ENCODE peak calls at places on chromosomes 1 and 21, in five cellular contexts. F, Y, J, C and Z are unnamed samples.

GRCh38 chr1:183227963-183228649 is 42.0 kb downstream of the LAMC2 start:
- DNase-seq in F (peak), Y (peak), J (peak), C (no peak), Z (no peak)

GRCh38 chr21:41972511-41973205 is 18.8 kb upstream of the C2CD2 start:
- DNase-seq in F (no peak), Y (no peak), J (no peak), C (no peak), Z (no peak)

GRCh38 chr1:51264470-51264869 is 28.4 kb downstream of the RNF11 start:
- DNase-seq in F (no peak), Y (peak), J (peak), C (no peak), Z (no peak)

GRCh38 chr1:240739754-240740153 is 127.8 kb upstream of the GREM2 start:
- DNase-seq in F (no peak), Y (no peak), J (no peak), C (no peak), Z (no peak)

GRCh38 chr1:15883326-15883725 is 35.8 kb downstream of the SPEN start:
- DNase-seq in F (no peak), Y (no peak), J (no peak), C (no peak), Z (no peak)

GRCh38 chr1:2395245-2395644 is 3.6 kb downstream of the RER1 start:
- DNase-seq in F (no peak), Y (no peak), J (no peak), C (no peak), Z (no peak)

GRCh38 chr1:219416598-219417238 is 196.2 kb downstream of the ZC3H11B start:
- DNase-seq in F (peak), Y (peak), J (peak), C (peak), Z (no peak)

GRCh38 chr21:31576428-31576827 is 83.1 kb upstream of the SOD1 start:
- DNase-seq in F (no peak), Y (peak), J (no peak), C (no peak), Z (no peak)

GRCh38 chr1:5994713-5995621 is 2.7 kb upstream of the NPHP4 start:
- DNase-seq in F (peak), Y (no peak), J (peak), C (peak), Z (peak)

GRCh38 chr1:212512731-212513559 is 80.2 kb downstream of the NENF start:
- DNase-seq in F (no peak), Y (peak), J (peak), C (no peak), Z (no peak)

GRCh38 chr1:153929981-153930948 is 7.5 kb upstream of the GATAD2B start:
- DNase-seq in F (no peak), Y (no peak), J (no peak), C (no peak), Z (no peak)

GRCh38 chr1:21449906-21450305 is 10.0 kb downstream of the NBPF3 start:
- DNase-seq in F (no peak), Y (no peak), J (peak), C (no peak), Z (no peak)

GRCh38 chr1:216566809-216567208 is 143.6 kb upstream of the USH2A start:
- DNase-seq in F (no peak), Y (peak), J (peak), C (no peak), Z (no peak)

GRCh38 chr1:207312604-207312920 is 8.9 kb upstream of the CD55 start:
- DNase-seq in F (no peak), Y (no peak), J (no peak), C (no peak), Z (no peak)

GRCh38 chr1:221268295-221268694 is 389.1 kb downstream of the HLX start:
- DNase-seq in F (no peak), Y (peak), J (peak), C (no peak), Z (no peak)

GRCh38 chr1:38686306-38687255 is 173.0 kb downstream of the RRAGC start:
- DNase-seq in F (no peak), Y (no peak), J (no peak), C (no peak), Z (no peak)